ENCODE peak calls at places on chromosomes 12 and 14, in five cellular contexts. P, O, T, W and J are unnamed samples.

GRCh38 chr12:20463920-20464524 is 95.7 kb downstream of the PDE3A start:
- DNase-seq in P (no peak), O (peak), T (no peak), W (peak), J (peak)

GRCh38 chr12:129076466-129077325 is 223.4 kb downstream of the GLT1D1 start:
- DNase-seq in P (no peak), O (no peak), T (no peak), W (no peak), J (no peak)

GRCh38 chr14:79293482-79293881 is 917.8 kb downstream of the DIO2 start:
- DNase-seq in P (no peak), O (no peak), T (no peak), W (no peak), J (no peak)

GRCh38 chr12:124673881-124674617 is 106.6 kb upstream of the NCOR2 start:
- DNase-seq in P (no peak), O (no peak), T (no peak), W (no peak), J (no peak)

GRCh38 chr14:76985021-76985420 is 43.5 kb downstream of the IRF2BPL start:
- DNase-seq in P (no peak), O (no peak), T (no peak), W (no peak), J (peak)

GRCh38 chr14:88005050-88005481 is at the start of gene GPR65:
- DNase-seq in P (no peak), O (peak), T (no peak), W (no peak), J (no peak)

GRCh38 chr12:123064885-123065619 is 84.6 kb downstream of the ARL6IP4 start:
- DNase-seq in P (no peak), O (no peak), T (no peak), W (no peak), J (no peak)

GRCh38 chr12:77861317-77861716 is 30.6 kb downstream of the NAV3 start:
- DNase-seq in P (no peak), O (no peak), T (no peak), W (no peak), J (no peak)

GRCh38 chr12:68495666-68496065 is 115.0 kb upstream of the RAP1B start:
- DNase-seq in P (no peak), O (peak), T (no peak), W (no peak), J (no peak)